ENCODE peak calls at places on chromosome 11, in ten cellular contexts. W, M, Q, V, C, E, R, H, Y and B are unnamed samples.

GRCh38 chr11:131674051-131674755 is 303.8 kb downstream of the NTM start:
- DNase-seq in W (peak; percentile 91), M (no peak), Q (peak; percentile 75), V (peak; percentile 70), C (no peak), E (peak; percentile 84), R (peak; percentile 29), H (peak; percentile 64), Y (peak; percentile 47), B (peak; percentile 63)

GRCh38 chr11:119318240-119319135 is 1.6 kb upstream of the MCAM start:
- DNase-seq in W (peak; percentile 71), M (no peak), Q (no peak), V (no peak), C (no peak), E (no peak), R (peak; percentile 38), H (no peak), Y (peak; percentile 58), B (no peak)

GRCh38 chr11:765025-765801 is 12.1 kb downstream of the GATD1 start:
- DNase-seq in W (peak; percentile 43), M (peak; percentile 73), Q (no peak), V (peak; percentile 51), C (peak; percentile 32), E (peak; percentile 44), R (no peak), H (peak; percentile 74), Y (peak; percentile 64), B (no peak)

GRCh38 chr11:33329705-33330329 is 72.6 kb downstream of the HIPK3 start:
- DNase-seq in W (peak; percentile 86), M (no peak), Q (peak; percentile 34), V (no peak), C (peak; percentile 26), E (peak; percentile 63), R (peak; percentile 62), H (peak; percentile 56), Y (peak; percentile 51), B (no peak)

GRCh38 chr11:9405721-9406120 is 21.3 kb downstream of the IPO7 start:
- DNase-seq in W (no peak), M (no peak), Q (no peak), V (no peak), C (no peak), E (no peak), R (no peak), H (no peak), Y (no peak), B (no peak)

GRCh38 chr11:74380746-74381439 is 17.3 kb downstream of the PGM2L1 start:
- DNase-seq in W (peak; percentile 62), M (no peak), Q (no peak), V (no peak), C (no peak), E (no peak), R (peak; percentile 55), H (peak; percentile 62), Y (no peak), B (peak; percentile 54)

GRCh38 chr11:19656140-19656541 is 56.5 kb upstream of the NAV2 start:
- DNase-seq in W (no peak), M (no peak), Q (no peak), V (no peak), C (no peak), E (no peak), R (no peak), H (no peak), Y (no peak), B (no peak)

GRCh38 chr11:110200241-110200640 is 96.2 kb downstream of the RDX start:
- DNase-seq in W (peak; percentile 77), M (no peak), Q (no peak), V (no peak), C (no peak), E (no peak), R (no peak), H (no peak), Y (no peak), B (no peak)

GRCh38 chr11:99766816-99767215 is 746.1 kb downstream of the CNTN5 start:
- DNase-seq in W (peak; percentile 73), M (no peak), Q (no peak), V (no peak), C (no peak), E (no peak), R (no peak), H (no peak), Y (no peak), B (no peak)

GRCh38 chr11:59172345-59173079 is 580 bp downstream of the DTX4 start:
- DNase-seq in W (no peak), M (peak; percentile 82), Q (no peak), V (no peak), C (no peak), E (no peak), R (no peak), H (peak; percentile 54), Y (no peak), B (no peak)

GRCh38 chr11:103662880-103663279 is 373.6 kb upstream of the DDI1 start:
- DNase-seq in W (no peak), M (no peak), Q (no peak), V (no peak), C (no peak), E (no peak), R (no peak), H (no peak), Y (no peak), B (no peak)

GRCh38 chr11:62792193-62792575 is 378 bp upstream of the TMEM223 start:
- DNase-seq in W (no peak), M (peak; percentile 54), Q (no peak), V (peak; percentile 45), C (no peak), E (no peak), R (no peak), H (no peak), Y (no peak), B (no peak)

GRCh38 chr11:110196884-110197420 is 99.5 kb downstream of the RDX start:
- DNase-seq in W (no peak), M (no peak), Q (no peak), V (no peak), C (no peak), E (no peak), R (no peak), H (no peak), Y (no peak), B (no peak)

GRCh38 chr11:73312806-73313403 is 4.8 kb downstream of the ARHGEF17 start:
- DNase-seq in W (peak; percentile 81), M (no peak), Q (no peak), V (no peak), C (no peak), E (peak; percentile 42), R (no peak), H (no peak), Y (no peak), B (no peak)

GRCh38 chr11:115363921-115364320 is 140.3 kb downstream of the CADM1 start:
- DNase-seq in W (no peak), M (no peak), Q (no peak), V (no peak), C (no peak), E (no peak), R (no peak), H (no peak), Y (no peak), B (no peak)

GRCh38 chr11:70523384-70524095 is 125.2 kb downstream of the CTTN start:
- DNase-seq in W (no peak), M (no peak), Q (no peak), V (no peak), C (no peak), E (no peak), R (no peak), H (no peak), Y (no peak), B (no peak)

GRCh38 chr11:9150501-9150900 is 59.1 kb upstream of the SCUBE2 start:
- DNase-seq in W (peak; percentile 59), M (no peak), Q (no peak), V (no peak), C (no peak), E (peak; percentile 79), R (no peak), H (no peak), Y (no peak), B (no peak)

GRCh38 chr11:74689666-74690065 is 41.6 kb downstream of the CHRDL2 start:
- DNase-seq in W (peak; percentile 65), M (no peak), Q (no peak), V (no peak), C (no peak), E (peak; percentile 7), R (no peak), H (no peak), Y (no peak), B (no peak)

GRCh38 chr11:30368394-30368793 is 45.5 kb downstream of the ARL14EP start:
- DNase-seq in W (no peak), M (no peak), Q (no peak), V (no peak), C (no peak), E (no peak), R (no peak), H (no peak), Y (no peak), B (no peak)

GRCh38 chr11:2834893-2835767 is 50.4 kb downstream of the CDKN1C start:
- DNase-seq in W (peak; percentile 10), M (no peak), Q (no peak), V (no peak), C (no peak), E (no peak), R (no peak), H (no peak), Y (no peak), B (no peak)

GRCh38 chr11:44858796-44859527 is 91.7 kb downstream of the TP53I11 start:
- DNase-seq in W (no peak), M (no peak), Q (peak; percentile 14), V (no peak), C (no peak), E (no peak), R (no peak), H (no peak), Y (no peak), B (no peak)

GRCh38 chr11:2215561-2216399 is 44.2 kb upstream of the TH start:
- DNase-seq in W (no peak), M (peak; percentile 43), Q (no peak), V (no peak), C (no peak), E (no peak), R (no peak), H (no peak), Y (no peak), B (peak; percentile 49)

GRCh38 chr11:6618117-6619020 is 853 bp downstream of the TPP1 start:
- DNase-seq in W (peak; percentile 95), M (peak; percentile 65), Q (peak; percentile 44), V (no peak), C (no peak), E (peak; percentile 71), R (no peak), H (no peak), Y (no peak), B (no peak)

GRCh38 chr11:100677796-100678195 is 9.3 kb upstream of the ARHGAP42 start:
- DNase-seq in W (no peak), M (no peak), Q (no peak), V (no peak), C (no peak), E (no peak), R (no peak), H (no peak), Y (no peak), B (no peak)

GRCh38 chr11:13016415-13016814 is 7.3 kb downstream of the RASSF10 start:
- DNase-seq in W (no peak), M (no peak), Q (no peak), V (no peak), C (no peak), E (no peak), R (peak; percentile 16), H (peak; percentile 38), Y (no peak), B (no peak)

GRCh38 chr11:126318642-126319373 is 14.9 kb downstream of the DCPS start:
- DNase-seq in W (peak; percentile 94), M (peak; percentile 19), Q (peak; percentile 89), V (peak; percentile 44), C (no peak), E (peak; percentile 88), R (no peak), H (no peak), Y (no peak), B (peak; percentile 24)

GRCh38 chr11:6350070-6350469 is 29.8 kb upstream of the CAVIN3 start:
- DNase-seq in W (no peak), M (no peak), Q (no peak), V (no peak), C (no peak), E (no peak), R (no peak), H (no peak), Y (no peak), B (no peak)

GRCh38 chr11:78203184-78203583 is 14.5 kb downstream of the USP35 start:
- DNase-seq in W (no peak), M (no peak), Q (no peak), V (no peak), C (peak; percentile 38), E (no peak), R (no peak), H (no peak), Y (no peak), B (no peak)